ENCODE peak calls at places on chromosomes 12 and 14, in five cellular contexts. X is A549, U is HepG2, M is GM12878, H is K562. T is an unnamed sample.

GRCh38 chr14:102928412-102929348 is 6.2 kb downstream of the AMN start:
- DNase-seq in M (no peak), H (no peak), X (no peak), U (no peak), T (peak)

GRCh38 chr12:22458301-22458917 is 85.9 kb downstream of the C2CD5 start:
- DNase-seq in X (no peak), U (no peak), M (no peak), H (no peak), T (no peak)

GRCh38 chr12:1691123-1692007 is 495 bp downstream of the ADIPOR2 start:
- DNase-seq in U (peak), H (no peak), X (peak), M (no peak), T (peak)

GRCh38 chr14:96805906-96806305 is 8.7 kb downstream of the VRK1 start:
- DNase-seq in X (no peak), M (no peak), U (no peak), H (no peak), T (no peak)

GRCh38 chr12:46629331-46630229 is 196.2 kb downstream of the SLC38A4 start:
- DNase-seq in M (no peak), X (no peak), H (no peak), U (no peak), T (no peak)

GRCh38 chr12:1474567-1475153 is 119.7 kb downstream of the FBXL14 start:
- DNase-seq in M (no peak), U (no peak), X (no peak), H (no peak), T (no peak)

GRCh38 chr14:32744811-32745445 is 193.8 kb upstream of the NPAS3 start:
- DNase-seq in M (no peak), U (no peak), H (no peak), X (no peak), T (no peak)

GRCh38 chr14:85444685-85445084 is 85.3 kb upstream of the FLRT2 start:
- DNase-seq in M (no peak), U (no peak), H (no peak), X (no peak), T (peak)

GRCh38 chr12:12609692-12610091 is 2.0 kb upstream of the CREBL2 start:
- DNase-seq in X (no peak), U (no peak), H (no peak), M (no peak), T (no peak)

GRCh38 chr12:25184132-25184531 is 10.8 kb downstream of the DNAI7 start:
- DNase-seq in M (no peak), U (no peak), X (no peak), H (no peak), T (no peak)

GRCh38 chr12:25186038-25186787 is 8.7 kb downstream of the DNAI7 start:
- DNase-seq in U (peak), H (no peak), M (peak), X (no peak), T (no peak)

GRCh38 chr12:25187781-25188180 is 7.2 kb downstream of the DNAI7 start:
- DNase-seq in U (no peak), X (no peak), H (no peak), M (no peak), T (no peak)

GRCh38 chr12:25189656-25190055 is 5.3 kb downstream of the DNAI7 start:
- DNase-seq in U (no peak), X (no peak), M (no peak), H (no peak), T (no peak)

GRCh38 chr12:25186788-25187397 is 8.1 kb downstream of the DNAI7 start:
- DNase-seq in U (peak), X (no peak), H (no peak), M (peak), T (no peak)
- TF ChIP-seq MYC in U (no peak), X (no peak), H (no peak), M (no peak), T (no peak)

GRCh38 chr12:106115450-106115849 is 23.3 kb downstream of the NUAK1 start:
- DNase-seq in M (no peak), U (no peak), X (no peak), H (no peak), T (no peak)
- TF ChIP-seq MYC in M (no peak), U (no peak), X (no peak), H (no peak), T (no peak)

DNA sequence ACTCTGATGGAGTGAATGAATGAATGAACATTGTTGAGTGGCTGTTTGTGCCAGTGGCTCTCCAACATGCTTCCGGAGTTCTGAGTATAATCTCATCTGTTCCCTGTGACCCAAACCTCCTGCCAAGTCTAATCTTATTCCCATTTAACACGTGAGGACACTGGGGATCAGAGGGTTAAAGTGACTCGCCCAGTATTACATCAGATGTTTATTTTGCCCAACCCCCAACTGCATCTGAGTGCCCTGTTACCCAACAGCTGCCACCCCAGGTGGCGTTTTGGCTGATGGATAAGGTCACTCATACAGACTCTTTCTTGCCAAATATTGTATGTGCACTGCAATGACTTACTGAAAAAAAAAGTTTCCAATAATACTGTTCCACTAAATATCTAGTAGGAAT is 210.9 kb downstream of the EXOC5 start:
- DNase-seq in U (no peak), H (no peak), M (no peak), X (no peak), T (no peak)
- TF ChIP-seq MYC in U (no peak), H (no peak), M (no peak), X (no peak), T (no peak)

GRCh38 chr14:75655235-75655634 is 5.4 kb downstream of the ERG28 start:
- DNase-seq in M (no peak), U (no peak), H (no peak), X (no peak), T (no peak)

GRCh38 chr14:75650253-75651058 is 10.2 kb downstream of the ERG28 start:
- DNase-seq in X (no peak), U (peak), H (no peak), M (no peak), T (no peak)

GRCh38 chr14:75657331-75657730 is 3.3 kb downstream of the ERG28 start:
- DNase-seq in X (no peak), U (no peak), M (no peak), H (no peak), T (no peak)

GRCh38 chr14:75653563-75653962 is 7.1 kb downstream of the ERG28 start:
- DNase-seq in H (no peak), U (no peak), M (no peak), X (no peak), T (no peak)

GRCh38 chr14:75654127-75654732 is 6.4 kb downstream of the ERG28 start:
- DNase-seq in M (peak), U (peak), H (peak), X (peak), T (peak)
- TF ChIP-seq MYC in M (no peak), U (no peak), H (no peak), X (no peak), T (no peak)

GRCh38 chr14:66152269-66152668 is 333.9 kb upstream of the CCDC196 start:
- DNase-seq in U (no peak), X (no peak), M (no peak), H (no peak), T (no peak)
- TF ChIP-seq MYC in U (no peak), X (no peak), M (no peak), H (no peak), T (no peak)

GRCh38 chr12:82665142-82665923 is 21.4 kb upstream of the TMTC2 start:
- DNase-seq in M (no peak), H (no peak), X (no peak), U (no peak), T (no peak)

GRCh38 chr12:82660541-82661325 is 26.0 kb upstream of the TMTC2 start:
- DNase-seq in U (no peak), X (no peak), H (no peak), M (no peak), T (no peak)

GRCh38 chr12:82666830-82667229 is 19.9 kb upstream of the TMTC2 start:
- DNase-seq in U (no peak), H (no peak), M (no peak), X (no peak), T (no peak)

GRCh38 chr12:82659343-82660207 is 27.1 kb upstream of the TMTC2 start:
- DNase-seq in U (no peak), M (no peak), H (no peak), X (no peak), T (no peak)

DNA sequence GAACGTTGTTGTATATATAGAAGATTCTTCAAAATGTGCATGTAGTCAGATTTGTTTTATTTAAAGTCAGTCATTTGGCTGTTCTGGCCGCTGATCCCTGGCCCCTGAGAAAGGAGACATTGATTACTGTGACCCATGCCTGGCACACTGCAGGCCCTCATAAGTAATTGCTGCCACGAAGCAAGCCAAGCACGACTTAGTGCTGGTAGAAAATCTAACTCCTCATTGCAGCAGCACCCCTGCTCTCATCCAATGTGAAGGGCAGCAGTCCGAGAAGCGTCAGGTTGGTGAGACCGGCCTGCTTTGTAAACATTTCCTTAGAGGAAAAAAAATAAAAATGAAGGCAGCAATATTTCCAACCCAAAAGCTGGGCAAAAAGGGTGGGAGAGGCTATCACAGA is 22.8 kb upstream of the TMTC2 start:
- DNase-seq in M (no peak), X (no peak), U (no peak), H (no peak), T (no peak)
- TF ChIP-seq MYC in M (no peak), X (no peak), U (no peak), H (no peak), T (no peak)

GRCh38 chr14:60998617-60999016 is 17.6 kb downstream of the SLC38A6 start:
- DNase-seq in X (no peak), H (no peak), U (no peak), M (no peak), T (no peak)

GRCh38 chr14:60999536-60999935 is 18.5 kb downstream of the SLC38A6 start:
- DNase-seq in U (no peak), M (no peak), X (no peak), H (no peak), T (no peak)

GRCh38 chr14:61003571-61003970 is 22.5 kb downstream of the SLC38A6 start:
- DNase-seq in H (no peak), M (no peak), X (no peak), U (no peak), T (no peak)
- TF ChIP-seq MYC in H (no peak), M (no peak), X (no peak), U (no peak), T (no peak)

DNA sequence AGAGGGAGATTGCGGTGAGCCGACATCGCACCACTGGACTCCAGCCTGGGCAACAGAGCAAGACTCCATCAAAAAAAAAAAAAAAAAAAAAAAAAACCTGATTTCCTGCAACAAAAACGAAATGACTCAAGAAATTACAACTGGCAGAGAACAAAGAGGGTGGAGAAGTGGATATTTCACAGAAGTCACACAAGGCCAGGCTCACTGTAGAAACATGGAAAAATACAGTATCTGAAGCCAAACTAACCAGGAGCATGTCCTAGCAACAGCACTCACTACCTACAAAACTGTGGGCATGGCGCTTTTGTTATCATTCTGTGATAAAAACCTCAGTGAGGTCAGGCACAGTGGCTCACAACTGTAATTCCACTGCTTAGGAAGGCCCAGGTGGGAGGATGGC is 11.7 kb upstream of the MMP17 start:
- DNase-seq in H (no peak), U (no peak), X (no peak), M (no peak), T (no peak)
- TF ChIP-seq MYC in H (no peak), U (no peak), X (no peak), M (no peak), T (no peak)

GRCh38 chr12:78167510-78167909 is 336.8 kb downstream of the NAV3 start:
- DNase-seq in X (no peak), H (no peak), U (no peak), M (no peak), T (no peak)
- TF ChIP-seq MYC in X (no peak), H (no peak), U (no peak), M (no peak), T (no peak)